ENCODE peak calls at places on chromosome 18, in seven cellular contexts. Y is fibroblast of the aortic adventitia; T is GM23338; W is uterus; B is CD8-positive, alpha-beta T cell; U is CD4-positive, CD25-positive, alpha-beta regulatory T cell; A is AG04450. R is an unnamed sample.

GRCh38 chr18:55489742-55490055 is 98.3 kb downstream of the TCF4 start:
- DNase-seq in Y (no peak), T (no peak), W (no peak), B (no peak), U (no peak), A (no peak), R (no peak)

GRCh38 chr18:24727685-24728084 is 267.2 kb downstream of the HRH4 start:
- DNase-seq in Y (no peak), T (peak), W (no peak), B (no peak), U (no peak), A (no peak), R (no peak)

GRCh38 chr18:3444954-3445353 is 5.0 kb upstream of the TGIF1 start:
- DNase-seq in Y (no peak), T (no peak), W (no peak), B (no peak), U (no peak), A (no peak), R (no peak)

GRCh38 chr18:54607213-54607934 is 16.3 kb downstream of the DYNAP start:
- DNase-seq in Y (peak), T (peak), W (no peak), B (no peak), U (no peak), A (no peak), R (no peak)

GRCh38 chr18:45667056-45667455 is 51.8 kb downstream of the SLC14A2 start:
- DNase-seq in Y (no peak), T (no peak), W (no peak), B (no peak), U (no peak), A (no peak), R (no peak)

GRCh38 chr18:22057908-22058527 is 111.4 kb upstream of the GATA6 start:
- DNase-seq in Y (no peak), T (no peak), W (no peak), B (no peak), U (no peak), A (no peak), R (no peak)

GRCh38 chr18:47250415-47251046 is 929 bp downstream of the SKOR2 start:
- DNase-seq in Y (no peak), T (peak), W (no peak), B (no peak), U (no peak), A (no peak), R (no peak)

GRCh38 chr18:3095921-3096320 is 83.0 kb upstream of the LPIN2 start:
- DNase-seq in Y (no peak), T (no peak), W (no peak), B (no peak), U (no peak), A (no peak), R (no peak)

GRCh38 chr18:62781262-62781661 is 65.9 kb downstream of the PHLPP1 start:
- DNase-seq in Y (no peak), T (no peak), W (no peak), B (no peak), U (no peak), A (no peak), R (no peak)

GRCh38 chr18:11883153-11883552 is 25.0 kb downstream of the MPPE1 start:
- DNase-seq in Y (no peak), T (no peak), W (no peak), B (no peak), U (no peak), A (no peak), R (no peak)

GRCh38 chr18:75478996-75479870 is 51.7 kb upstream of the SMIM21 start:
- DNase-seq in Y (peak), T (peak), W (peak), B (no peak), U (no peak), A (no peak), R (no peak)

GRCh38 chr18:27685807-27686412 is 491.0 kb downstream of the CDH2 start:
- DNase-seq in Y (peak), T (peak), W (no peak), B (no peak), U (no peak), A (peak), R (no peak)

GRCh38 chr18:64966667-64967066 is 784.1 kb upstream of the CDH7 start:
- DNase-seq in Y (no peak), T (peak), W (no peak), B (no peak), U (no peak), A (no peak), R (no peak)

GRCh38 chr18:28831908-28832307 is 655.0 kb upstream of the CDH2 start:
- DNase-seq in Y (no peak), T (peak), W (no peak), B (no peak), U (no peak), A (no peak), R (no peak)

GRCh38 chr18:43786893-43787292 is 509.6 kb upstream of the SYT4 start:
- DNase-seq in Y (no peak), T (no peak), W (no peak), B (no peak), U (no peak), A (no peak), R (no peak)

GRCh38 chr18:48408727-48409590 is at the start of gene ZBTB7C:
- DNase-seq in Y (no peak), T (peak), W (no peak), B (no peak), U (no peak), A (no peak), R (no peak)

GRCh38 chr18:10856146-10856545 is 293.2 kb downstream of the PIEZO2 start:
- DNase-seq in Y (no peak), T (no peak), W (no peak), B (no peak), U (no peak), A (no peak), R (no peak)

GRCh38 chr18:23260932-23261590 is 125.8 kb downstream of the CABLES1 start:
- DNase-seq in Y (no peak), T (no peak), W (no peak), B (no peak), U (no peak), A (no peak), R (no peak)
- H3K4me3 ChIP-seq in Y (no peak), T (no peak), W (no peak), B (no peak), U (no peak), A (no peak), R (no peak)

GRCh38 chr18:13246121-13246520 is 27.6 kb downstream of the LDLRAD4 start:
- DNase-seq in Y (no peak), T (no peak), W (no peak), B (no peak), U (no peak), A (no peak), R (no peak)
- H3K4me3 ChIP-seq in Y (no peak), T (no peak), W (no peak), B (no peak), U (no peak), A (no peak), R (no peak)

DNA sequence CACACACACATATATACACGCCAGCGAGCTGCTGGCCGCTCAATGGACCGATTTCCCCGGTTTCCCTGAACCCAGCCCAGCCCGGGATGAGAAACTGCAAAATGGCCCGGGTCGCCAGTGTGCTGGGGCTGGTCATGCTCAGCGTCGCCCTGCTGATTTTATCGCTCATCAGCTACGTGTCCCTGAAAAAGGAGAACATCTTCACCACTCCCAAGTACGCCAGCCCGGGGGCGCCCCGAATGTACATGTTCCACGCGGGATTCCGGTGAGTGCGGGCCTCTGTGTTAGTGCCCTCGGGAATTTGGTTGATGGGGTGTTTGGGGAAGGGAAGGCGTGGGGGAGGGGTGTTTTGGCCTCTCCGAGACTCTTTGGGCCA is 392 bp downstream of the ST8SIA3 start:
- DNase-seq in Y (no peak), T (peak), W (no peak), B (no peak), U (no peak), A (no peak), R (no peak)
- H3K4me3 ChIP-seq in Y (no peak), T (peak), W (no peak), B (no peak), U (no peak), A (no peak), R (no peak)

DNA sequence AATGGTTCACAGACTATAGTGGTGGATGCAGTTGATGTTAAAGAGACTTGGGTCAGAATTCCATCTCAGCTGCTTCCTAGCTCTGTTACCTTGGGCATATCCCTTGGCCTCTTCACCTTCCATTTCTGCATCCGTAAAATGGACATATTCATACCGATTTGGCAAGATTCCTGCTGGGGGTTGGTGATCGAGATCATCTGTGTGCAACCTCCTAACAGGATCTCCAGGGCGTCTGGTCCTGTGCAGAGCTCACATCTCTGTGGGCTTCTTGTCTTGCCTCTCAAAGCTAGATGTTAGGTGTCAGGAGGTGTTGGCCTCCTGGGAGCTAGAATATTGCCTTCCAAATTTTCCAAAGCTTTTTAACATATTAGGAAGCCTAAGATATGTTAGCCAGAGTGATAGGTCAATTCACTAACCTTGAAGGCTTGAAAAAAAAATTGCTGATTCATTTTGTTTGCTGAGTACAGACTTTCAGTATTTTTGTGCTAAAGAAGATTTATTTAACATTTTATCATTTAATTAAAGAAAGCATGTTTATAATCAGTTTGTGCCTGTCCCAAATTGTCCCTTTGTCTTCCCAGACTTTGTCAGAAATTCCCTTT is 69.7 kb upstream of the ZNF516 start:
- DNase-seq in Y (no peak), T (no peak), W (no peak), B (no peak), U (no peak), A (no peak), R (no peak)
- H3K4me3 ChIP-seq in Y (peak), T (no peak), W (peak), B (no peak), U (no peak), A (no peak), R (no peak)

GRCh38 chr18:6315556-6316331 is 99.0 kb downstream of the L3MBTL4 start:
- DNase-seq in Y (no peak), T (no peak), W (no peak), B (no peak), U (no peak), A (no peak), R (no peak)
- H3K4me3 ChIP-seq in Y (no peak), T (no peak), W (no peak), B (no peak), U (no peak), A (no peak), R (no peak)

GRCh38 chr18:79252904-79253633 is 142.7 kb upstream of the NFATC1 start:
- DNase-seq in Y (no peak), T (no peak), W (no peak), B (no peak), U (no peak), A (no peak), R (no peak)
- H3K4me3 ChIP-seq in Y (no peak), T (no peak), W (no peak), B (no peak), U (no peak), A (no peak), R (no peak)

R was measured in effector memory CD4-positive, alpha-beta T cell.